ENCODE peak calls at places on chromosome 19, in seven cellular contexts. A is A549, V is GM06990, S is Peyer's patch, M is tibial artery, U is testis, K is epithelial cell of esophagus. O is an unnamed sample.

GRCh38 chr19:30341646-30342201 is 30.5 kb upstream of the ZNF536 start:
- DNase-seq in U (no peak), A (no peak), K (no peak), M (no peak), V (no peak), S (no peak), O (no peak)

GRCh38 chr19:17424743-17425365 is 5.0 kb downstream of the MVB12A start:
- DNase-seq in U (peak), S (no peak), M (no peak), V (peak), K (peak), A (peak), O (no peak)

GRCh38 chr19:48539503-48540096 is 12.4 kb upstream of the SULT2B1 start:
- DNase-seq in A (peak), S (no peak), V (no peak), M (no peak), U (no peak), K (peak), O (peak)

GRCh38 chr19:40702337-40703012 is 12.0 kb upstream of the NUMBL start:
- DNase-seq in S (no peak), V (no peak), K (peak), U (peak), A (peak), M (no peak), O (no peak)

GRCh38 chr19:43476606-43477005 is 11.2 kb upstream of the LYPD3 start:
- DNase-seq in V (no peak), U (no peak), A (no peak), S (no peak), K (no peak), M (no peak), O (no peak)

GRCh38 chr19:41937525-41937924 is 9.3 kb upstream of the ERFL start:
- DNase-seq in V (no peak), M (no peak), U (no peak), K (no peak), S (no peak), A (no peak), O (no peak)

GRCh38 chr19:23071087-23071511 is 45.7 kb upstream of the ZNF730 start:
- DNase-seq in U (peak), S (no peak), K (no peak), V (peak), A (no peak), M (no peak), O (no peak)

GRCh38 chr19:13920940-13921744 is 15.1 kb downstream of the CC2D1A start:
- DNase-seq in U (peak), M (no peak), S (no peak), V (no peak), K (peak), A (peak), O (no peak)

GRCh38 chr19:49113762-49114629 is at the start of gene LIN7B:
- DNase-seq in V (peak), M (peak), A (peak), S (peak), U (peak), K (peak), O (no peak)

GRCh38 chr19:58294743-58295374 is 10.3 kb upstream of the ERVK3-1 start:
- DNase-seq in K (no peak), S (no peak), U (no peak), A (peak), M (no peak), V (no peak), O (no peak)

GRCh38 chr19:47107953-47108746 is 5.4 kb downstream of the ZC3H4 start:
- DNase-seq in A (no peak), U (no peak), V (no peak), K (peak), S (no peak), M (no peak), O (no peak)
- H3K4me3 ChIP-seq in A (no peak), U (no peak), V (no peak), K (no peak), S (no peak), M (no peak), O (no peak)

GRCh38 chr19:28980236-28980868 is 232.6 kb downstream of the UQCRFS1 start:
- DNase-seq in V (no peak), A (peak), S (no peak), U (no peak), M (no peak), K (no peak), O (no peak)
- TF ChIP-seq CTCF in V (no peak), A (no peak), S (no peak), U (no peak), M (no peak), K (no peak), O (no peak)

GRCh38 chr19:50952890-50953289 is at the start of gene KLK5:
- DNase-seq in A (no peak), U (no peak), M (no peak), K (no peak), V (no peak), S (no peak), O (no peak)
- H3K4me3 ChIP-seq in A (no peak), U (no peak), M (no peak), K (peak), V (no peak), S (no peak), O (no peak)

GRCh38 chr19:5086725-5087439 is 118.0 kb downstream of the KDM4B start:
- DNase-seq in S (no peak), M (no peak), K (no peak), V (no peak), A (peak), U (no peak), O (no peak)
- TF ChIP-seq CTCF in S (no peak), M (no peak), K (no peak), V (no peak), A (no peak), U (no peak), O (no peak)

GRCh38 chr19:44752123-44752815 is 3.8 kb downstream of the BCL3 start:
- DNase-seq in K (no peak), A (peak), V (no peak), S (no peak), U (no peak), M (no peak), O (no peak)
- H3K4me3 ChIP-seq in K (no peak), A (peak), V (no peak), S (no peak), U (no peak), M (peak), O (no peak)

DNA sequence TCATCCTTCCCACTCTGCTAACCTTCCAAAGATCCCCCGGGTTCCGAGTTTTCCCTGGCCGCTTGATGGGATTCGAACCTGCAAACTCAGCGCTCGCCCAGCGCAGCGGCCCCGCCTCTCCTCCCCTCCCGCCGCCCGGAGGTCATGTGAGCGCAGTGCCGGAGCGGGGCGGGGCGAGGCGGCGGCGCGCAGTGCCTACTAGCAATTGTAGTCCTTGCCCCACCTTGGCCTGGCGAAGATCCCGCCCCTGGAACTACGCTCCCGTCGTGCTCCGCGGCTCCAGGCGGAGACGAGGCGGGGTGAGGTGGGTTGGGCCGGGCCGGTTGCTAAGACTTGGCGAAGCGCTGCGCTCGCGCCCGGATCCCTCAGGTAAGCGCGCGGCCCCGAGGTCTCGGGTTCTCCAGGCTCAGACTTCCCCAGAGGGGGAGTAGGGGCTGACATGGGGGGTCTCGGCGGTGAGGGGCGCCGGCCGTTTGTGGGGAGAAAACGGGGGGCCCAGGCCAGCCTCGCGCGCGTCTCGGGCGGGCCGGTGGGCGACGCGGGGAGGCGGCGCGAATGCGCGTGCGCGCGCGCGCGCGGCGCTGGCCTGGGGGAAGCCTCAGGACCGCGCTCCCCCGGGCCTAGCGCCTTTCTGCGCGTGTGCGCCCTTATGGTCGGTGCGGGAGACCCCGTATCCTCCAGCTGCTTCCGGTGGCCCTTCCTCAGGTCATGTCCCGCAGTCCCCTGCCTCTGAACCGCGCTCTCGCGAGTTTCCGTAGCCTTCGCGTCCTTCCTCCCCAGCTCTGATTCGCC is at the start of the genes ADAT3 and SCAMP4:
- DNase-seq in A (peak), V (peak), K (peak), S (peak), U (peak), M (peak), O (peak)
- TF ChIP-seq CTCF in A (no peak), V (no peak), K (no peak), S (no peak), U (no peak), M (no peak), O (no peak)

O was measured in RWPE2.